ENCODE peak calls at places on chromosomes 2 and 18, in ten cellular contexts. One of them, this sample, is unnamed.

GRCh38 chr2:121004271-121004812 is 268.7 kb downstream of the GLI2 start:
- DNase-seq in fibroblast of pulmonary artery: no peak
- DNase-seq in cardiac fibroblast: no peak
- DNase-seq in psoas muscle: no peak
- DNase-seq in cardiac muscle cell: no peak
- DNase-seq in breast epithelium: no peak
- DNase-seq in left lung: no peak
- DNase-seq in brain microvascular endothelial cell: no peak
- DNase-seq in tibial nerve: no peak
- DNase-seq in CD4-positive, alpha-beta T cell: no peak
- DNase-seq in this sample: peak

GRCh38 chr18:9874730-9875129 is 11.0 kb upstream of the TXNDC2 start:
- DNase-seq in fibroblast of pulmonary artery: no peak
- DNase-seq in tibial nerve: no peak
- DNase-seq in cardiac fibroblast: no peak
- DNase-seq in brain microvascular endothelial cell: no peak
- DNase-seq in psoas muscle: no peak
- DNase-seq in breast epithelium: no peak
- DNase-seq in CD4-positive, alpha-beta T cell: no peak
- DNase-seq in cardiac muscle cell: no peak
- DNase-seq in left lung: no peak
- DNase-seq in this sample: no peak

GRCh38 chr2:31558401-31559295 is 22.1 kb downstream of the SRD5A2 start:
- DNase-seq in CD4-positive, alpha-beta T cell: no peak
- DNase-seq in psoas muscle: peak
- DNase-seq in fibroblast of pulmonary artery: peak
- DNase-seq in left lung: peak
- DNase-seq in cardiac fibroblast: no peak
- DNase-seq in tibial nerve: no peak
- DNase-seq in breast epithelium: no peak
- DNase-seq in brain microvascular endothelial cell: peak
- DNase-seq in cardiac muscle cell: no peak
- DNase-seq in this sample: no peak

GRCh38 chr2:73979021-73979420 is 5.7 kb upstream of the TET3 start:
- DNase-seq in psoas muscle: no peak
- DNase-seq in breast epithelium: no peak
- DNase-seq in brain microvascular endothelial cell: no peak
- DNase-seq in left lung: no peak
- DNase-seq in fibroblast of pulmonary artery: peak
- DNase-seq in cardiac fibroblast: no peak
- DNase-seq in tibial nerve: no peak
- DNase-seq in cardiac muscle cell: no peak
- DNase-seq in CD4-positive, alpha-beta T cell: peak
- DNase-seq in this sample: no peak

GRCh38 chr2:172103471-172104292 is 982 bp upstream of the DLX2 start:
- DNase-seq in cardiac muscle cell: peak
- DNase-seq in psoas muscle: peak
- DNase-seq in left lung: peak
- DNase-seq in breast epithelium: peak
- DNase-seq in tibial nerve: peak
- DNase-seq in fibroblast of pulmonary artery: peak
- DNase-seq in cardiac fibroblast: peak
- DNase-seq in CD4-positive, alpha-beta T cell: peak
- DNase-seq in brain microvascular endothelial cell: peak
- DNase-seq in this sample: peak

GRCh38 chr2:59919579-59919978 is 633.9 kb downstream of the BCL11A start:
- DNase-seq in cardiac muscle cell: no peak
- DNase-seq in CD4-positive, alpha-beta T cell: no peak
- DNase-seq in psoas muscle: no peak
- DNase-seq in cardiac fibroblast: no peak
- DNase-seq in left lung: no peak
- DNase-seq in brain microvascular endothelial cell: no peak
- DNase-seq in breast epithelium: no peak
- DNase-seq in fibroblast of pulmonary artery: no peak
- DNase-seq in tibial nerve: no peak
- DNase-seq in this sample: no peak

GRCh38 chr2:102187191-102188150 is 648 bp downstream of the IL1RL2 start:
- DNase-seq in left lung: peak
- DNase-seq in cardiac fibroblast: peak
- DNase-seq in CD4-positive, alpha-beta T cell: peak
- DNase-seq in breast epithelium: peak
- DNase-seq in psoas muscle: peak
- DNase-seq in brain microvascular endothelial cell: peak
- DNase-seq in tibial nerve: peak
- DNase-seq in cardiac muscle cell: no peak
- DNase-seq in fibroblast of pulmonary artery: peak
- DNase-seq in this sample: no peak

GRCh38 chr2:176744156-176744555 is 468.4 kb upstream of the HNRNPA3 start:
- DNase-seq in cardiac fibroblast: no peak
- DNase-seq in breast epithelium: no peak
- DNase-seq in psoas muscle: no peak
- DNase-seq in fibroblast of pulmonary artery: no peak
- DNase-seq in left lung: no peak
- DNase-seq in tibial nerve: no peak
- DNase-seq in CD4-positive, alpha-beta T cell: no peak
- DNase-seq in brain microvascular endothelial cell: no peak
- DNase-seq in cardiac muscle cell: no peak
- DNase-seq in this sample: no peak

GRCh38 chr2:178880257-178880656 is 73.0 kb upstream of the TTN start:
- DNase-seq in cardiac muscle cell: no peak
- DNase-seq in cardiac fibroblast: no peak
- DNase-seq in brain microvascular endothelial cell: no peak
- DNase-seq in left lung: no peak
- DNase-seq in tibial nerve: no peak
- DNase-seq in breast epithelium: no peak
- DNase-seq in fibroblast of pulmonary artery: no peak
- DNase-seq in psoas muscle: no peak
- DNase-seq in CD4-positive, alpha-beta T cell: no peak
- DNase-seq in this sample: no peak

GRCh38 chr2:20288941-20289340 is 61.7 kb downstream of the PUM2 start:
- DNase-seq in psoas muscle: no peak
- DNase-seq in cardiac fibroblast: peak
- DNase-seq in tibial nerve: no peak
- DNase-seq in fibroblast of pulmonary artery: peak
- DNase-seq in left lung: no peak
- DNase-seq in breast epithelium: no peak
- DNase-seq in cardiac muscle cell: no peak
- DNase-seq in CD4-positive, alpha-beta T cell: no peak
- DNase-seq in brain microvascular endothelial cell: peak
- DNase-seq in this sample: no peak

GRCh38 chr18:61948842-61949438 is 56.1 kb upstream of the RNF152 start:
- DNase-seq in psoas muscle: no peak
- DNase-seq in fibroblast of pulmonary artery: no peak
- DNase-seq in cardiac fibroblast: no peak
- DNase-seq in CD4-positive, alpha-beta T cell: no peak
- DNase-seq in breast epithelium: no peak
- DNase-seq in tibial nerve: no peak
- DNase-seq in brain microvascular endothelial cell: no peak
- DNase-seq in left lung: no peak
- DNase-seq in cardiac muscle cell: no peak
- DNase-seq in this sample: no peak

GRCh38 chr2:128973566-128973965 is 654.9 kb upstream of the HS6ST1 start:
- DNase-seq in psoas muscle: no peak
- DNase-seq in brain microvascular endothelial cell: no peak
- DNase-seq in tibial nerve: no peak
- DNase-seq in cardiac muscle cell: no peak
- DNase-seq in breast epithelium: no peak
- DNase-seq in left lung: no peak
- DNase-seq in cardiac fibroblast: no peak
- DNase-seq in fibroblast of pulmonary artery: no peak
- DNase-seq in CD4-positive, alpha-beta T cell: no peak
- DNase-seq in this sample: no peak

GRCh38 chr2:233840520-233840919 is 13.8 kb downstream of the HJURP start:
- DNase-seq in left lung: no peak
- DNase-seq in tibial nerve: no peak
- DNase-seq in cardiac fibroblast: no peak
- DNase-seq in fibroblast of pulmonary artery: no peak
- DNase-seq in brain microvascular endothelial cell: no peak
- DNase-seq in psoas muscle: no peak
- DNase-seq in cardiac muscle cell: no peak
- DNase-seq in breast epithelium: no peak
- DNase-seq in CD4-positive, alpha-beta T cell: no peak
- DNase-seq in this sample: peak

GRCh38 chr18:79905389-79905911 is 46.0 kb downstream of the SLC66A2 start:
- DNase-seq in cardiac muscle cell: no peak
- DNase-seq in fibroblast of pulmonary artery: peak
- DNase-seq in left lung: peak
- DNase-seq in psoas muscle: no peak
- DNase-seq in brain microvascular endothelial cell: no peak
- DNase-seq in cardiac fibroblast: peak
- DNase-seq in tibial nerve: no peak
- DNase-seq in CD4-positive, alpha-beta T cell: no peak
- DNase-seq in breast epithelium: no peak
- DNase-seq in this sample: peak

GRCh38 chr18:71011389-71011788 is 722.5 kb downstream of the SOCS6 start:
- DNase-seq in cardiac muscle cell: no peak
- DNase-seq in breast epithelium: no peak
- DNase-seq in left lung: no peak
- DNase-seq in psoas muscle: no peak
- DNase-seq in brain microvascular endothelial cell: no peak
- DNase-seq in tibial nerve: no peak
- DNase-seq in cardiac fibroblast: no peak
- DNase-seq in CD4-positive, alpha-beta T cell: no peak
- DNase-seq in fibroblast of pulmonary artery: no peak
- DNase-seq in this sample: no peak

GRCh38 chr2:88737385-88737784 is 45.9 kb downstream of the RPIA start:
- DNase-seq in brain microvascular endothelial cell: no peak
- DNase-seq in CD4-positive, alpha-beta T cell: no peak
- DNase-seq in tibial nerve: no peak
- DNase-seq in cardiac fibroblast: peak
- DNase-seq in psoas muscle: no peak
- DNase-seq in left lung: no peak
- DNase-seq in breast epithelium: no peak
- DNase-seq in fibroblast of pulmonary artery: peak
- DNase-seq in cardiac muscle cell: no peak
- DNase-seq in this sample: no peak

GRCh38 chr2:41791523-41791922 is 256.3 kb upstream of the PKDCC start:
- DNase-seq in fibroblast of pulmonary artery: peak
- DNase-seq in psoas muscle: no peak
- DNase-seq in cardiac fibroblast: peak
- DNase-seq in CD4-positive, alpha-beta T cell: no peak
- DNase-seq in cardiac muscle cell: peak
- DNase-seq in breast epithelium: no peak
- DNase-seq in left lung: peak
- DNase-seq in brain microvascular endothelial cell: peak
- DNase-seq in tibial nerve: no peak
- DNase-seq in this sample: no peak

DNA sequence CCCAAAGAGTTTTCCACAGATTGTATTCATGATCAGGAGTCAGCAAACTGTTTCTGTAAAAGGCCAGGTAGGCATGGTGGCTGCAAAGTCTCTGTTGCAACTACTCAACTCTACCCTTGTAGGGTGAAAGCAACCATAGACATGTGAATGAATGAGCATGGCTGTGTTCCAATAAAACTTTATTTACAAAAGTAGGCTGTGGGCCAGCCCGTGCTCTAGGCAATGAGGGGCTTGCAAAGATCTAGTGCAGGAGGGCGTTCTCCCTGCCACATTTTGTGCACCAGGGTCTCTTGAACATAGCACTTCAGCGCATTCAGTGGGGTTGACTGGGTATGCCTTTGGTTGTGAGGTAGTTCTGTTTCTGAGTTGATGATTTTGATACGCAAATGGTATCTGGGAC is 85.8 kb downstream of the ST6GAL2 start:
- DNase-seq in left lung: no peak
- DNase-seq in tibial nerve: no peak
- DNase-seq in cardiac fibroblast: no peak
- DNase-seq in cardiac muscle cell: no peak
- DNase-seq in psoas muscle: no peak
- DNase-seq in fibroblast of pulmonary artery: no peak
- DNase-seq in brain microvascular endothelial cell: no peak
- DNase-seq in breast epithelium: no peak
- DNase-seq in CD4-positive, alpha-beta T cell: no peak
- DNase-seq in this sample: no peak
- TF ChIP-seq CTCF in left lung: no peak
- TF ChIP-seq CTCF in tibial nerve: no peak
- TF ChIP-seq CTCF in cardiac fibroblast: no peak
- TF ChIP-seq CTCF in cardiac muscle cell: no peak
- TF ChIP-seq CTCF in psoas muscle: no peak
- TF ChIP-seq CTCF in fibroblast of pulmonary artery: no peak
- TF ChIP-seq CTCF in brain microvascular endothelial cell: no peak
- TF ChIP-seq CTCF in breast epithelium: no peak
- TF ChIP-seq CTCF in CD4-positive, alpha-beta T cell: no peak
- TF ChIP-seq CTCF in this sample: no peak

DNA sequence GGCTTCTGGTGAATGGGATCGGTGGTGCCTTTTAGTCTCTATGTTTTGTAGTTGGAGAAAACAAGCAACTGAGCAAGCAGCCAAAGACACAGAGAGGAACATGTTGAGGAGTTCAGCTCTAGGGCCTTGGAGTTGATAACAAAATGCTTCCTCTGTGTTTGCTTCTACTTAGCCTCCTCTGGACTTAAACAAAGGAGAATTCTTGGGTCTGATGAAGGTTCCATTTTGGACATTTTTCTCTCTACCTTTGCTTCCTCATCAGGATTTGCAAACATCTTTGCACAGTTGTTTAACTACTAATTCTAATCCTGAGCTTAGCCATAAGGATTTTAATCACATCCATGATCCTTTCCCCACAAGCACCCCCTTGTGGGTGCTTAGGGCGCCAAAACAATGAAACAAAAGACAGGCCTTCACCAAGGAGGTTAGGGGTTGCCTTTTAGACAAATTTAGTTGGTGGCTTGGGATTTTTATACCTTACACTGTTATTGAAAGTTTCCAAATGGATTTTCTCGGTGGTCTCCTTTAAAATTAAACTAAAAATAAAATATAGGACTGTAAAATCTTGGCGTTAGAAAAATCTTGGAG is 148.5 kb upstream of the SATB2 start:
- DNase-seq in cardiac fibroblast: no peak
- DNase-seq in psoas muscle: no peak
- DNase-seq in fibroblast of pulmonary artery: no peak
- DNase-seq in CD4-positive, alpha-beta T cell: no peak
- DNase-seq in tibial nerve: no peak
- DNase-seq in cardiac muscle cell: no peak
- DNase-seq in brain microvascular endothelial cell: no peak
- DNase-seq in left lung: no peak
- DNase-seq in breast epithelium: no peak
- DNase-seq in this sample: no peak
- TF ChIP-seq CTCF in cardiac fibroblast: peak
- TF ChIP-seq CTCF in psoas muscle: no peak
- TF ChIP-seq CTCF in fibroblast of pulmonary artery: peak
- TF ChIP-seq CTCF in CD4-positive, alpha-beta T cell: no peak
- TF ChIP-seq CTCF in tibial nerve: no peak
- TF ChIP-seq CTCF in cardiac muscle cell: peak
- TF ChIP-seq CTCF in brain microvascular endothelial cell: peak
- TF ChIP-seq CTCF in left lung: no peak
- TF ChIP-seq CTCF in breast epithelium: no peak
- TF ChIP-seq CTCF in this sample: peak

GRCh38 chr18:33210575-33211189 is 229.8 kb downstream of the CCDC178 start:
- DNase-seq in breast epithelium: no peak
- DNase-seq in fibroblast of pulmonary artery: peak
- DNase-seq in CD4-positive, alpha-beta T cell: no peak
- DNase-seq in cardiac muscle cell: peak
- DNase-seq in cardiac fibroblast: peak
- DNase-seq in tibial nerve: no peak
- DNase-seq in left lung: no peak
- DNase-seq in brain microvascular endothelial cell: peak
- DNase-seq in psoas muscle: no peak
- DNase-seq in this sample: no peak
- TF ChIP-seq CTCF in breast epithelium: no peak
- TF ChIP-seq CTCF in fibroblast of pulmonary artery: peak
- TF ChIP-seq CTCF in CD4-positive, alpha-beta T cell: no peak
- TF ChIP-seq CTCF in cardiac muscle cell: peak
- TF ChIP-seq CTCF in cardiac fibroblast: peak
- TF ChIP-seq CTCF in tibial nerve: peak
- TF ChIP-seq CTCF in left lung: peak
- TF ChIP-seq CTCF in brain microvascular endothelial cell: peak
- TF ChIP-seq CTCF in psoas muscle: no peak
- TF ChIP-seq CTCF in this sample: peak

GRCh38 chr18:37393945-37394609 is 171.5 kb downstream of the CELF4 start:
- DNase-seq in cardiac muscle cell: peak
- DNase-seq in left lung: peak
- DNase-seq in breast epithelium: no peak
- DNase-seq in CD4-positive, alpha-beta T cell: no peak
- DNase-seq in tibial nerve: peak
- DNase-seq in cardiac fibroblast: peak
- DNase-seq in brain microvascular endothelial cell: peak
- DNase-seq in psoas muscle: peak
- DNase-seq in fibroblast of pulmonary artery: peak
- DNase-seq in this sample: peak
- TF ChIP-seq CTCF in cardiac muscle cell: no peak
- TF ChIP-seq CTCF in left lung: no peak
- TF ChIP-seq CTCF in breast epithelium: no peak
- TF ChIP-seq CTCF in CD4-positive, alpha-beta T cell: no peak
- TF ChIP-seq CTCF in tibial nerve: no peak
- TF ChIP-seq CTCF in cardiac fibroblast: no peak
- TF ChIP-seq CTCF in brain microvascular endothelial cell: no peak
- TF ChIP-seq CTCF in psoas muscle: no peak
- TF ChIP-seq CTCF in fibroblast of pulmonary artery: no peak
- TF ChIP-seq CTCF in this sample: peak

This sample was measured in osteocyte.